ENCODE peak calls at places on chromosomes 2 and 18, in nine cellular contexts. One of them, this sample, is unnamed.

GRCh38 chr2:240786871-240787311 is 33.1 kb downstream of the KIF1A start:
- DNase-seq in CD8-positive, alpha-beta T cell: no peak
- DNase-seq in fibroblast of villous mesenchyme: no peak
- DNase-seq in GM12864: no peak
- DNase-seq in choroid plexus epithelial cell: no peak
- DNase-seq in lower leg skin: no peak
- DNase-seq in AG04449: no peak
- DNase-seq in upper lobe of right lung: peak
- DNase-seq in ovary: no peak
- DNase-seq in this sample: no peak

GRCh38 chr2:135916232-135916631 is 40.0 kb upstream of the MCM6 start:
- DNase-seq in AG04449: no peak
- DNase-seq in choroid plexus epithelial cell: peak
- DNase-seq in GM12864: no peak
- DNase-seq in ovary: no peak
- DNase-seq in CD8-positive, alpha-beta T cell: no peak
- DNase-seq in lower leg skin: no peak
- DNase-seq in fibroblast of villous mesenchyme: peak
- DNase-seq in upper lobe of right lung: no peak
- DNase-seq in this sample: peak

GRCh38 chr18:79484661-79485621 is 89.2 kb downstream of the NFATC1 start:
- DNase-seq in ovary: peak
- DNase-seq in lower leg skin: peak
- DNase-seq in fibroblast of villous mesenchyme: peak
- DNase-seq in GM12864: no peak
- DNase-seq in AG04449: peak
- DNase-seq in choroid plexus epithelial cell: peak
- DNase-seq in CD8-positive, alpha-beta T cell: no peak
- DNase-seq in upper lobe of right lung: peak
- DNase-seq in this sample: no peak

GRCh38 chr18:44733069-44733753 is 52.5 kb downstream of the SETBP1 start:
- DNase-seq in upper lobe of right lung: no peak
- DNase-seq in ovary: no peak
- DNase-seq in GM12864: no peak
- DNase-seq in lower leg skin: no peak
- DNase-seq in CD8-positive, alpha-beta T cell: no peak
- DNase-seq in fibroblast of villous mesenchyme: peak
- DNase-seq in AG04449: peak
- DNase-seq in choroid plexus epithelial cell: peak
- DNase-seq in this sample: peak

GRCh38 chr18:3966246-3966984 is 488.7 kb downstream of the DLGAP1 start:
- DNase-seq in choroid plexus epithelial cell: no peak
- DNase-seq in fibroblast of villous mesenchyme: peak
- DNase-seq in lower leg skin: no peak
- DNase-seq in upper lobe of right lung: no peak
- DNase-seq in AG04449: no peak
- DNase-seq in ovary: no peak
- DNase-seq in GM12864: no peak
- DNase-seq in CD8-positive, alpha-beta T cell: no peak
- DNase-seq in this sample: no peak

GRCh38 chr2:164913640-164914346 is 41.5 kb downstream of the SLC38A11 start:
- DNase-seq in fibroblast of villous mesenchyme: peak
- DNase-seq in choroid plexus epithelial cell: peak
- DNase-seq in upper lobe of right lung: no peak
- DNase-seq in GM12864: no peak
- DNase-seq in ovary: no peak
- DNase-seq in CD8-positive, alpha-beta T cell: no peak
- DNase-seq in lower leg skin: no peak
- DNase-seq in AG04449: no peak
- DNase-seq in this sample: peak

GRCh38 chr2:30872797-30873196 is 65.6 kb upstream of the CAPN13 start:
- DNase-seq in AG04449: no peak
- DNase-seq in lower leg skin: no peak
- DNase-seq in fibroblast of villous mesenchyme: no peak
- DNase-seq in ovary: no peak
- DNase-seq in upper lobe of right lung: no peak
- DNase-seq in choroid plexus epithelial cell: no peak
- DNase-seq in CD8-positive, alpha-beta T cell: no peak
- DNase-seq in GM12864: no peak
- DNase-seq in this sample: no peak

GRCh38 chr2:170895023-170895759 is 33.9 kb upstream of the GORASP2 start:
- DNase-seq in choroid plexus epithelial cell: peak
- DNase-seq in ovary: no peak
- DNase-seq in lower leg skin: no peak
- DNase-seq in fibroblast of villous mesenchyme: peak
- DNase-seq in AG04449: no peak
- DNase-seq in GM12864: no peak
- DNase-seq in CD8-positive, alpha-beta T cell: no peak
- DNase-seq in upper lobe of right lung: no peak
- DNase-seq in this sample: no peak

GRCh38 chr2:85032621-85033020 is 61.7 kb downstream of the KCMF1 start:
- DNase-seq in AG04449: no peak
- DNase-seq in ovary: no peak
- DNase-seq in fibroblast of villous mesenchyme: peak
- DNase-seq in lower leg skin: no peak
- DNase-seq in CD8-positive, alpha-beta T cell: no peak
- DNase-seq in GM12864: no peak
- DNase-seq in upper lobe of right lung: no peak
- DNase-seq in choroid plexus epithelial cell: peak
- DNase-seq in this sample: no peak

GRCh38 chr2:118846667-118847446 is 591 bp downstream of the EN1 start:
- DNase-seq in ovary: no peak
- DNase-seq in CD8-positive, alpha-beta T cell: no peak
- DNase-seq in GM12864: no peak
- DNase-seq in fibroblast of villous mesenchyme: no peak
- DNase-seq in lower leg skin: peak
- DNase-seq in AG04449: no peak
- DNase-seq in choroid plexus epithelial cell: peak
- DNase-seq in upper lobe of right lung: no peak
- DNase-seq in this sample: no peak

GRCh38 chr2:167335627-167336026 is 447.3 kb downstream of the XIRP2 start:
- DNase-seq in AG04449: no peak
- DNase-seq in choroid plexus epithelial cell: peak
- DNase-seq in lower leg skin: no peak
- DNase-seq in fibroblast of villous mesenchyme: no peak
- DNase-seq in upper lobe of right lung: no peak
- DNase-seq in CD8-positive, alpha-beta T cell: no peak
- DNase-seq in ovary: no peak
- DNase-seq in GM12864: no peak
- DNase-seq in this sample: no peak

GRCh38 chr2:167334343-167334742 is 446.1 kb downstream of the XIRP2 start:
- DNase-seq in GM12864: no peak
- DNase-seq in ovary: no peak
- DNase-seq in choroid plexus epithelial cell: no peak
- DNase-seq in fibroblast of villous mesenchyme: no peak
- DNase-seq in CD8-positive, alpha-beta T cell: no peak
- DNase-seq in AG04449: no peak
- DNase-seq in lower leg skin: no peak
- DNase-seq in upper lobe of right lung: no peak
- DNase-seq in this sample: no peak

GRCh38 chr2:167332358-167332757 is 444.1 kb downstream of the XIRP2 start:
- DNase-seq in GM12864: no peak
- DNase-seq in AG04449: no peak
- DNase-seq in ovary: no peak
- DNase-seq in CD8-positive, alpha-beta T cell: no peak
- DNase-seq in choroid plexus epithelial cell: no peak
- DNase-seq in lower leg skin: no peak
- DNase-seq in upper lobe of right lung: no peak
- DNase-seq in fibroblast of villous mesenchyme: no peak
- DNase-seq in this sample: no peak

GRCh38 chr2:167333245-167333644 is 445.0 kb downstream of the XIRP2 start:
- DNase-seq in GM12864: no peak
- DNase-seq in lower leg skin: no peak
- DNase-seq in upper lobe of right lung: no peak
- DNase-seq in ovary: no peak
- DNase-seq in choroid plexus epithelial cell: peak
- DNase-seq in CD8-positive, alpha-beta T cell: no peak
- DNase-seq in AG04449: no peak
- DNase-seq in fibroblast of villous mesenchyme: no peak
- DNase-seq in this sample: no peak

GRCh38 chr2:167331636-167332232 is 443.5 kb downstream of the XIRP2 start:
- DNase-seq in GM12864: no peak
- DNase-seq in fibroblast of villous mesenchyme: no peak
- DNase-seq in ovary: no peak
- DNase-seq in choroid plexus epithelial cell: peak
- DNase-seq in AG04449: no peak
- DNase-seq in CD8-positive, alpha-beta T cell: no peak
- DNase-seq in upper lobe of right lung: no peak
- DNase-seq in lower leg skin: no peak
- DNase-seq in this sample: peak
- H3K4me3 ChIP-seq in GM12864: no peak
- H3K4me3 ChIP-seq in fibroblast of villous mesenchyme: no peak
- H3K4me3 ChIP-seq in ovary: no peak
- H3K4me3 ChIP-seq in choroid plexus epithelial cell: peak
- H3K4me3 ChIP-seq in AG04449: no peak
- H3K4me3 ChIP-seq in CD8-positive, alpha-beta T cell: no peak
- H3K4me3 ChIP-seq in upper lobe of right lung: no peak
- H3K4me3 ChIP-seq in lower leg skin: no peak
- H3K4me3 ChIP-seq in this sample: no peak

GRCh38 chr2:216694826-216695217 is 527 bp downstream of the IGFBP5 start:
- DNase-seq in AG04449: no peak
- DNase-seq in lower leg skin: no peak
- DNase-seq in upper lobe of right lung: no peak
- DNase-seq in choroid plexus epithelial cell: no peak
- DNase-seq in CD8-positive, alpha-beta T cell: no peak
- DNase-seq in fibroblast of villous mesenchyme: no peak
- DNase-seq in ovary: no peak
- DNase-seq in GM12864: no peak
- DNase-seq in this sample: no peak
- H3K4me3 ChIP-seq in AG04449: peak
- H3K4me3 ChIP-seq in lower leg skin: peak
- H3K4me3 ChIP-seq in upper lobe of right lung: peak
- H3K4me3 ChIP-seq in choroid plexus epithelial cell: peak
- H3K4me3 ChIP-seq in CD8-positive, alpha-beta T cell: peak
- H3K4me3 ChIP-seq in fibroblast of villous mesenchyme: peak
- H3K4me3 ChIP-seq in ovary: peak
- H3K4me3 ChIP-seq in GM12864: no peak
- H3K4me3 ChIP-seq in this sample: no peak

DNA sequence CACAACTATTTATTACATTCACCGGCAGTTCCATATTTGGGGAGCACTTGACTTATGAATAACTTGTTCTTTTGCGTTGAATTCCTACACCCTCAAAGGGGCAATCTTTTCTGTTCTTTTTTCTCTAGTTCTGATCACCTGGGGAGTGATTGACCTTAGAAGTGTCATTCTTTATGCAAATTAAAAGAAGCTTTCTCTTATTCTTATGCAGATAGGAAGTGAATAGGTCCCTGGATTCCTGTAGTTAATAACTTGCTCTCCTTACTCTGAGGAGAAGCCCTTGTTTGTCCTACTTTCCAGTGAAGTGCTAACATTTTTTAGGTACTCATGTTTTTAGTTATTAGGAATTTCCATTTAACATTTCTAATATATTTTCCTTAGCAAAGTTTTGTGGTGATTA is 569.8 kb upstream of the LRRTM1 start:
- DNase-seq in AG04449: no peak
- DNase-seq in fibroblast of villous mesenchyme: no peak
- DNase-seq in CD8-positive, alpha-beta T cell: no peak
- DNase-seq in lower leg skin: no peak
- DNase-seq in ovary: no peak
- DNase-seq in GM12864: no peak
- DNase-seq in upper lobe of right lung: no peak
- DNase-seq in choroid plexus epithelial cell: no peak
- DNase-seq in this sample: no peak
- H3K4me3 ChIP-seq in AG04449: no peak
- H3K4me3 ChIP-seq in fibroblast of villous mesenchyme: no peak
- H3K4me3 ChIP-seq in CD8-positive, alpha-beta T cell: no peak
- H3K4me3 ChIP-seq in lower leg skin: no peak
- H3K4me3 ChIP-seq in ovary: no peak
- H3K4me3 ChIP-seq in GM12864: no peak
- H3K4me3 ChIP-seq in upper lobe of right lung: no peak
- H3K4me3 ChIP-seq in choroid plexus epithelial cell: no peak
- H3K4me3 ChIP-seq in this sample: no peak

DNA sequence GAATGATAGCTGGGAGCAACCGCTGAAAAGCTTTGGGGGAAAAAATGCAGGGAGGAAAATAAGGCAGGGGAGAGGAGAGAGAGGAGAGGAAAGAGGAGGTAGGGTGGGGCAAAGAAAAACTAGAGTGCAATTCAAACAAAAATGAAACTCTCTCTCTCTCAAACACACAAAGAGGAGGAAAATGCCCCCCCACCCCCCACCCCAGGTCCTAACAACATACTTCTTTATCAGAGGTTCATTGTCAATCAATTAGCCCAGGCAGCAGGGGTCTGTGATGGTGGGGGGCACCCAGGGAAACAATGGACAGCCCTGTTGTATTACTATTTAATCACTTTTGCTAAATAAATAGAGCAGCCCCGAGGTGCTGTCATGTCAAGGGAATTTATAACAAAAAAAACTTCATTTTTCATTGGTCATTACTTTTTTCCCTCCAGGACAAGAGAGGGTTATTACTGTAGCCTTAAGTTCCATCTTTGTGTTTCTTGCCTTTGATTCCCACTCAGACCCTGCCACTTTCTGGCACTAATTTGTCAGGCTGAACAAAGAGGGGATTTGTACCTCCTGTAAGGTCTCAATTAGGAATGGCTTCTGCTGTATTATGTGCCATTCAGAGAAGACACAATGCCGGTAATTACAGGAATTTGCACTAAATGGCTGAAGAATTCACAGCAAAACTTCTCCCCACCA is 55.0 kb downstream of the PLEKHM3 start:
- DNase-seq in choroid plexus epithelial cell: no peak
- DNase-seq in GM12864: no peak
- DNase-seq in upper lobe of right lung: no peak
- DNase-seq in lower leg skin: no peak
- DNase-seq in fibroblast of villous mesenchyme: no peak
- DNase-seq in CD8-positive, alpha-beta T cell: no peak
- DNase-seq in AG04449: no peak
- DNase-seq in ovary: no peak
- DNase-seq in this sample: no peak
- H3K4me3 ChIP-seq in choroid plexus epithelial cell: no peak
- H3K4me3 ChIP-seq in GM12864: no peak
- H3K4me3 ChIP-seq in upper lobe of right lung: no peak
- H3K4me3 ChIP-seq in lower leg skin: no peak
- H3K4me3 ChIP-seq in fibroblast of villous mesenchyme: no peak
- H3K4me3 ChIP-seq in CD8-positive, alpha-beta T cell: no peak
- H3K4me3 ChIP-seq in AG04449: no peak
- H3K4me3 ChIP-seq in ovary: no peak
- H3K4me3 ChIP-seq in this sample: no peak

GRCh38 chr2:100752628-100753333 is 67.2 kb upstream of the NPAS2 start:
- DNase-seq in fibroblast of villous mesenchyme: peak
- DNase-seq in choroid plexus epithelial cell: peak
- DNase-seq in CD8-positive, alpha-beta T cell: no peak
- DNase-seq in upper lobe of right lung: no peak
- DNase-seq in GM12864: no peak
- DNase-seq in lower leg skin: no peak
- DNase-seq in ovary: no peak
- DNase-seq in AG04449: peak
- DNase-seq in this sample: no peak
- H3K4me3 ChIP-seq in fibroblast of villous mesenchyme: no peak
- H3K4me3 ChIP-seq in choroid plexus epithelial cell: no peak
- H3K4me3 ChIP-seq in CD8-positive, alpha-beta T cell: no peak
- H3K4me3 ChIP-seq in upper lobe of right lung: no peak
- H3K4me3 ChIP-seq in GM12864: no peak
- H3K4me3 ChIP-seq in lower leg skin: no peak
- H3K4me3 ChIP-seq in ovary: no peak
- H3K4me3 ChIP-seq in AG04449: no peak
- H3K4me3 ChIP-seq in this sample: no peak

This sample was measured in Jurkat, Clone E6-1.